ENCODE peak calls at places on chromosome 15, in five cellular contexts. I is GM12878, X is HFF-Myc, S is cardiac fibroblast, Z is foreskin fibroblast. N is an unnamed sample.

GRCh38 chr15:31560643-31561042 is 234.0 kb downstream of the KLF13 start:
- DNase-seq in I (no peak), X (no peak), S (no peak), Z (no peak), N (no peak)

GRCh38 chr15:31365655-31366127 is 39.1 kb downstream of the KLF13 start:
- DNase-seq in I (no peak), X (peak), S (peak), Z (peak), N (peak)

GRCh38 chr15:76181705-76182107 is 121.9 kb downstream of the TMEM266 start:
- DNase-seq in I (peak), X (no peak), S (no peak), Z (no peak), N (no peak)

GRCh38 chr15:46576611-46577010 is 941.8 kb downstream of the SQOR start:
- DNase-seq in I (no peak), X (no peak), S (no peak), Z (no peak), N (no peak)

GRCh38 chr15:98906712-98907083 is 100.9 kb downstream of the PGPEP1L start:
- DNase-seq in I (no peak), X (no peak), S (peak), Z (no peak), N (peak)

GRCh38 chr15:59329570-59330350 is 42.9 kb downstream of the MYO1E start:
- DNase-seq in I (no peak), X (no peak), S (peak), Z (no peak), N (peak)

GRCh38 chr15:89052474-89052873 is 35.8 kb upstream of the ABHD2 start:
- DNase-seq in I (no peak), X (no peak), S (peak), Z (peak), N (peak)

GRCh38 chr15:43889072-43889471 is 62.3 kb downstream of the WDR76 start:
- DNase-seq in I (no peak), X (no peak), S (no peak), Z (no peak), N (no peak)

GRCh38 chr15:99108993-99109392 is 4.1 kb downstream of the SYNM start:
- DNase-seq in I (no peak), X (no peak), S (no peak), Z (no peak), N (no peak)

GRCh38 chr15:92087211-92087610 is 233.7 kb downstream of the SLCO3A1 start:
- DNase-seq in I (no peak), X (no peak), S (no peak), Z (no peak), N (no peak)

GRCh38 chr15:26716069-26716468 is 56.8 kb downstream of the GABRB3 start:
- DNase-seq in I (no peak), X (no peak), S (no peak), Z (no peak), N (no peak)

GRCh38 chr15:55202206-55202605 is 5.5 kb upstream of the RSL24D1 start:
- DNase-seq in I (no peak), X (no peak), S (no peak), Z (no peak), N (no peak)

GRCh38 chr15:88636039-88636438 is 2.8 kb upstream of the ISG20 start:
- DNase-seq in I (no peak), X (no peak), S (no peak), Z (no peak), N (no peak)

GRCh38 chr15:44738340-44738984 is 2.1 kb downstream of the TRIM69 start:
- DNase-seq in I (no peak), X (no peak), S (peak), Z (no peak), N (peak)

GRCh38 chr15:95208988-95209387 is 977.6 kb downstream of the MCTP2 start:
- DNase-seq in I (no peak), X (peak), S (peak), Z (peak), N (no peak)

GRCh38 chr15:41919954-41920538 is 26.2 kb upstream of the SPTBN5 start:
- DNase-seq in I (no peak), X (no peak), S (peak), Z (peak), N (peak)